ENCODE peak calls at places on chromosomes 13 and 19, in ten cellular contexts. J is astrocyte of the spinal cord; A is CD4-positive, alpha-beta memory T cell; X is SJSA1; F is brain microvascular endothelial cell; E is K562; I is fibroblast of mammary gland; C is transverse colon; P is hepatocyte; Y is AG04449. B is an unnamed sample.

GRCh38 chr13:64756621-64757020 is 2473.5 kb downstream of the PCDH9 start:
- DNase-seq in J (peak; percentile 16), A (no peak), X (no peak), F (no peak), E (no peak), I (no peak), C (no peak), P (no peak), Y (no peak), B (no peak)

GRCh38 chr13:107117327-107118012 is 549.5 kb upstream of the ARGLU1 start:
- DNase-seq in J (no peak), A (no peak), X (no peak), F (peak; percentile 4), E (no peak), I (no peak), C (no peak), P (no peak), Y (no peak), B (no peak)

GRCh38 chr19:34075661-34076091 is 96.6 kb upstream of the LSM14A start:
- DNase-seq in J (no peak), A (no peak), X (no peak), F (peak; percentile 14), E (no peak), I (no peak), C (no peak), P (no peak), Y (no peak), B (no peak)

GRCh38 chr19:41564515-41565383 is 11.2 kb upstream of the CEACAM21 start:
- DNase-seq in J (no peak), A (no peak), X (no peak), F (no peak), E (no peak), I (no peak), C (no peak), P (no peak), Y (no peak), B (no peak)

GRCh38 chr13:43448605-43449004 is 338.2 kb downstream of the ENOX1 start:
- DNase-seq in J (peak; percentile 16), A (no peak), X (no peak), F (no peak), E (no peak), I (no peak), C (no peak), P (no peak), Y (no peak), B (no peak)

GRCh38 chr19:6736169-6736916 is 1.0 kb downstream of the GPR108 start:
- DNase-seq in J (peak; percentile 88), A (peak; percentile 70), X (peak; percentile 88), F (peak; percentile 84), E (peak; percentile 70), I (peak; percentile 89), C (peak; percentile 84), P (peak; percentile 93), Y (peak; percentile 52), B (peak; percentile 74)

GRCh38 chr19:6793973-6794372 is 21.5 kb downstream of the VAV1 start:
- DNase-seq in J (no peak), A (no peak), X (no peak), F (no peak), E (no peak), I (no peak), C (no peak), P (no peak), Y (no peak), B (no peak)

GRCh38 chr19:6213696-6214585 is 65.8 kb downstream of the MLLT1 start:
- DNase-seq in J (no peak), A (no peak), X (no peak), F (no peak), E (no peak), I (no peak), C (no peak), P (no peak), Y (no peak), B (no peak)

GRCh38 chr19:4414800-4415251 is 12.4 kb downstream of the CHAF1A start:
- DNase-seq in J (peak; percentile 16), A (no peak), X (no peak), F (no peak), E (no peak), I (peak; percentile 41), C (no peak), P (no peak), Y (no peak), B (no peak)

GRCh38 chr13:60351816-60352215 is 45.2 kb upstream of the TDRD3 start:
- DNase-seq in J (no peak), A (no peak), X (no peak), F (no peak), E (no peak), I (peak; percentile 31), C (no peak), P (no peak), Y (no peak), B (no peak)

DNA sequence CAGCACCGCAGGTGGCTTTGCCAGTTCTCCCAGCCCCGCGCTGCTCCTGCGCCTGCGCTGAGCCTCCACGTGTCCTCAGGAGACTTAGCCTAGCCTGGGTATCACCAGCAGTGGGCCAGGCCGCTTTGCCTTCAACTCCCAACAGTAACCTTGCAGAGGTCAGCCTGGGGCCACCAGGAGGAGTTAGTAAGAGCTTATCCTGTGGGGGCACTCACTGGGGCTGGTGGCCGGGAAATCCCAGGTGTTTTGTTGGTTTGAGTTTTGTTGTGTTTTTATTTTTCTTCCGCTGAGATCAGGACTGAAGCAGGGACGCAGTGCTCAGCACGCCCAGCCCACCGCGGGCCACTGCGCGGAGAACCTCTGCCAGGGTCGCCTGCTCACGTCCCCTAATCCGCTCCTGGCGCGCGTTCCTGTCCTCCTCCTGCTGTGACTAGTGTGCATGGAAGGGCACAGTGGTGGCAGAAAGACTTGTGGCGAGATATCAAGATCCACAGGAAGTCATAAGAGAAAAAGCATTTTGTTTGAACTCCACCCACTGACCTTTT is 207.4 kb upstream of the RFC3 start:
- DNase-seq in J (peak; percentile 47), A (peak; percentile 56), X (no peak), F (no peak), E (peak; percentile 11), I (no peak), C (peak; percentile 13), P (no peak), Y (no peak), B (no peak)
- H3K4me3 ChIP-seq in J (peak overlapping the region; percentile 19), A (peak overlapping the region; percentile 46), X (no peak overlapping the region), F (peak overlapping the region; percentile 43), E (no peak overlapping the region), I (no peak overlapping the region), C (no peak overlapping the region), P (no peak overlapping the region), Y (no peak overlapping the region), B (no peak overlapping the region)

GRCh38 chr19:16104722-16105121 is 7.0 kb upstream of the RAB8A start:
- DNase-seq in J (no peak), A (no peak), X (no peak), F (no peak), E (no peak), I (peak; percentile 42), C (no peak), P (no peak), Y (no peak), B (no peak)
- H3K4me3 ChIP-seq in J (no peak overlapping the region), A (no peak overlapping the region), X (no peak overlapping the region), F (no peak overlapping the region), E (no peak overlapping the region), I (no peak overlapping the region), C (no peak overlapping the region), P (no peak overlapping the region), Y (no peak overlapping the region), B (no peak overlapping the region)

GRCh38 chr19:11338569-11339253 is 746 bp downstream of the RAB3D start:
- DNase-seq in J (no peak), A (no peak), X (no peak), F (no peak), E (no peak), I (no peak), C (no peak), P (peak; percentile 40), Y (no peak), B (no peak)
- H3K4me3 ChIP-seq in J (peak overlapping the region; percentile 47), A (peak overlapping the region; percentile 44), X (no peak overlapping the region), F (no peak overlapping the region), E (peak overlapping the region; percentile 40), I (peak overlapping the region; percentile 66), C (peak overlapping the region; percentile 88), P (peak overlapping the region; percentile 93), Y (peak overlapping the region; percentile 68), B (peak overlapping the region; percentile 49)

GRCh38 chr13:112928958-112929777 is 39.8 kb upstream of the MCF2L start:
- DNase-seq in J (peak; percentile 4), A (no peak), X (no peak), F (peak; percentile 10), E (no peak), I (peak; percentile 47), C (peak; percentile 66), P (peak; percentile 81), Y (no peak), B (no peak)
- H3K4me3 ChIP-seq in J (no peak overlapping the region), A (no peak overlapping the region), X (no peak overlapping the region), F (no peak overlapping the region), E (no peak overlapping the region), I (no peak overlapping the region), C (no peak overlapping the region), P (no peak overlapping the region), Y (no peak overlapping the region), B (no peak overlapping the region)

GRCh38 chr19:24178207-24178606 is 91.2 kb downstream of the ZNF254 start:
- DNase-seq in J (no peak), A (no peak), X (no peak), F (no peak), E (no peak), I (no peak), C (no peak), P (no peak), Y (no peak), B (no peak)

DNA sequence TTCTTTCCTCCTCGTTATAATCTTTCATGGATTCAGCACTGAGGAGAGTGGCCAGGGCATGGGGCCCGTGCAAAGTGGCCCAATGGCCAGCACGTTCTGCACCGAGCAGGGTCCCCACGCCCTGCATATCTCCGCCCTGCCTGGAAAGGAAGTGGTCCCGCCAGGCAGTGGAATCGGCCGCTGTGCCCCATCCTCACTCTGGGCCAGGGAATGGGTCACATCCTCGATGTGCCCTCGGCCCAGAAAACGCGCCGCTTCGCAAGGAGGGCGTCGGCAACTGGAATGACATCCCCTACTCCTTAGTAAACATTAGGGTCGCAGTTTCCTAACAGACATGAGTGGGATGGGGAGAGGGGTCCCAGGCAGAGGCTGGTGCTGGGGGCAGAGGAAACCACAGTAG is 90.7 kb downstream of the ZNF254 start:
- DNase-seq in J (no peak), A (no peak), X (no peak), F (no peak), E (no peak), I (no peak), C (no peak), P (no peak), Y (no peak), B (no peak)
- H3K4me3 ChIP-seq in J (no peak overlapping the region), A (no peak overlapping the region), X (no peak overlapping the region), F (no peak overlapping the region), E (no peak overlapping the region), I (no peak overlapping the region), C (no peak overlapping the region), P (no peak overlapping the region), Y (no peak overlapping the region), B (no peak overlapping the region)